ENCODE peak calls at places on chromosomes 11 and 22, in four cellular contexts. P is PC-9; X is naive thymus-derived CD4-positive, alpha-beta T cell; S is breast epithelium. V is an unnamed sample.

GRCh38 chr11:126808851-126809250 is 191.7 kb downstream of the KIRREL3 start:
- DNase-seq in P (no peak), X (no peak), S (no peak), V (no peak)

GRCh38 chr22:11325767-11326166 is 4202.2 kb upstream of the OR11H1 start:
- DNase-seq in S (no peak), P (no peak), X (no peak), V (no peak)

GRCh38 chr11:34168642-34169051 is 63.2 kb downstream of the NAT10 start:
- DNase-seq in P (no peak), X (no peak), S (no peak), V (no peak)

GRCh38 chr11:73265853-73266643 is 6.1 kb upstream of the P2RY6 start:
- DNase-seq in S (peak), X (no peak), P (no peak), V (no peak)

GRCh38 chr11:68546555-68546954 is 86.0 kb downstream of the PPP6R3 start:
- DNase-seq in P (no peak), S (no peak), X (no peak), V (peak)

GRCh38 chr11:88164320-88164719 is 10.9 kb downstream of the RAB38 start:
- DNase-seq in P (no peak), X (no peak), S (no peak), V (no peak)

GRCh38 chr11:71251761-71252433 is 480 bp downstream of the SHANK2 start:
- DNase-seq in P (peak), X (no peak), S (peak), V (peak)

GRCh38 chr22:36177160-36177559 is 16.6 kb upstream of the APOL3 start:
- DNase-seq in P (no peak), X (no peak), S (no peak), V (no peak)

GRCh38 chr11:66192181-66192888 is 76.1 kb upstream of the RAB1B start:
- DNase-seq in S (no peak), X (no peak), P (no peak), V (peak)

GRCh38 chr11:1234054-1234720 is 11.3 kb downstream of the MUC5B start:
- DNase-seq in X (no peak), S (no peak), P (no peak), V (no peak)

GRCh38 chr22:27114186-27114585 is 456.8 kb downstream of the MIAT start:
- DNase-seq in X (no peak), P (no peak), S (no peak), V (no peak)

GRCh38 chr11:8867035-8867434 is 44.0 kb upstream of the AKIP1 start:
- DNase-seq in X (no peak), S (no peak), P (peak), V (no peak)

GRCh38 chr11:48054994-48055291 is 74.6 kb downstream of the PTPRJ start:
- DNase-seq in X (no peak), P (no peak), S (no peak), V (no peak)
- H3K4me3 ChIP-seq in X (peak), P (peak), S (no peak), V (no peak)

GRCh38 chr11:128707671-128708070 is 13.8 kb downstream of the FLI1 start:
- DNase-seq in S (no peak), X (no peak), P (no peak), V (no peak)
- H3K27ac ChIP-seq in S (peak), X (no peak), P (no peak), V (peak)

GRCh38 chr22:40592352-40593113 is 44.0 kb downstream of the MRTFA start:
- DNase-seq in X (no peak), P (no peak), S (no peak), V (no peak)
- H3K4me3 ChIP-seq in X (no peak), P (no peak), S (no peak), V (no peak)

GRCh38 chr22:42282252-42282942 is 11.9 kb upstream of the TCF20 start:
- DNase-seq in S (peak), X (no peak), P (no peak), V (no peak)
- H3K27ac ChIP-seq in S (no peak), X (no peak), P (no peak), V (no peak)

DNA sequence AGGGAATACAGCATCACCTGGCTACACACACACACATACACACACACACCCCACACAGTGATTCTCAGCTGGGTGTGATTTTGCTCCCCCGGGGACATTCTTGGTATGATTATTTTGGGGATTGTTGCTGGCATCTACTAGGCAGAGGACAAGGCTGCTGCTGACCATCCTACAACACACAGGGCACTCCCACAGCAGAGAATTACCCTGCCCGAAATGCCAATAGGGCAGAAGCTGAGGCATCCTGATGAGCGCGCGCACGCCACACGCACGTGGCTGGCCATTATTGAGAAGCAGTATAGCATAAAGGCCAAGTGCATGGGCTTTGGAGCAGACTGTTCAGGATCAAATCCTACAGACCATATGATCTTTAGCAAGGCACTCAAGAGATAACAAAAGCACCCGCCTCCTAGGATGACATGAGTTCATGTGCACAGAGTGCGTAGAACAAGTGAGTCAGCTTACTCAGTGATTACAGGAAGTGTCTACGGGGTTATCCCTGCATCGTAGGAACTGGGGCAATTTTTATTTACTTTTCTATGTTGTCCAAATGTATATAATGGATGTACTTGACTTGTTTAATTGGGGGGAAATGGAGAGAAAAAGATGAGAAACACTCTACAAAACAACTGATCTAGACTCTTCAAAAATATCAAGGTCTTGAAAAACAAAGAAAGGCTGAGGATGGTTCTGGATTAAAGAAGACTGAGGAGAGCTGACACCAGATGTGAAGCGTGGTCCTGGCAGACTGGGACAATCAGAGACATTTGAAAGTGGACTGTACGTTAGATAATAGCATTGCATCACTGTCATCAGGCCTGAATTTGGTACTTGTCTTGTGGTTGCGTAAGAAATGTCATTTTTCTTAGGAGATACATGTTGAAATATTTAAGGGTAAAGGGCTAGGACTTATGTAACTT is 7.2 kb upstream of the EHD1 start:
- DNase-seq in X (no peak), P (no peak), S (no peak), V (peak)
- H3K4me3 ChIP-seq in X (no peak), P (no peak), S (no peak), V (no peak)

GRCh38 chr11:35389112-35389511 is 30.2 kb downstream of the SLC1A2 start:
- DNase-seq in P (no peak), S (no peak), X (no peak), V (no peak)

GRCh38 chr11:35389897-35390462 is 29.4 kb downstream of the SLC1A2 start:
- DNase-seq in P (peak), X (no peak), S (no peak), V (no peak)

GRCh38 chr11:35390737-35391682 is 28.3 kb downstream of the SLC1A2 start:
- DNase-seq in P (peak), S (no peak), X (no peak), V (peak)

GRCh38 chr11:35387341-35387982 is 31.9 kb downstream of the SLC1A2 start:
- DNase-seq in X (no peak), P (no peak), S (no peak), V (no peak)

GRCh38 chr11:35388054-35388453 is 31.3 kb downstream of the SLC1A2 start:
- DNase-seq in P (no peak), S (no peak), X (no peak), V (no peak)
- H3K27ac ChIP-seq in P (no peak), S (peak), X (no peak), V (no peak)